ENCODE peak calls at places on chromosomes 16 and 17, in six cellular contexts. C, M, Q, P, G and N are unnamed samples.

GRCh38 chr16:28087140-28087660 is 23.7 kb upstream of the GSG1L start:
- ATAC-seq in P (peak), C (no peak), M (no peak), Q (no peak), G (peak), N (no peak)

GRCh38 chr17:49035470-49036269 is 38.5 kb downstream of the IGF2BP1 start:
- ATAC-seq in M (peak), P (peak), C (peak), G (peak), Q (peak), N (peak)

GRCh38 chr17:47620503-47621245 is 29.0 kb upstream of the KPNB1 start:
- ATAC-seq in C (no peak), M (no peak), P (peak), G (no peak), Q (no peak), N (no peak)

GRCh38 chr17:59093145-59093701 is 13.5 kb downstream of the TRIM37 start:
- ATAC-seq in M (no peak), G (peak), Q (peak), C (peak), P (no peak), N (peak)

GRCh38 chr17:64974750-64975317 is 55.6 kb upstream of the LRRC37A3 start:
- ATAC-seq in C (peak), P (peak), Q (no peak), G (peak), M (peak), N (no peak)

GRCh38 chr16:52953215-52953614 is 99.5 kb downstream of the CHD9NB start:
- ATAC-seq in G (no peak), C (no peak), P (no peak), Q (no peak), M (no peak), N (no peak)

GRCh38 chr17:5042152-5043022 is 7.2 kb upstream of the SLC52A1 start:
- ATAC-seq in G (no peak), P (no peak), C (peak), Q (no peak), M (no peak), N (no peak)

GRCh38 chr17:67030641-67031040 is 13.7 kb upstream of the CACNG1 start:
- ATAC-seq in P (no peak), Q (no peak), C (no peak), G (no peak), M (no peak), N (no peak)

GRCh38 chr17:73901661-73902415 is 257.6 kb upstream of the SDK2 start:
- ATAC-seq in M (no peak), P (no peak), Q (peak), G (no peak), C (peak), N (no peak)

GRCh38 chr17:81494984-81495383 is 17.6 kb downstream of the ACTG1 start:
- ATAC-seq in Q (no peak), G (no peak), M (peak), C (peak), P (peak), N (no peak)

GRCh38 chr17:79915850-79916430 is 76.7 kb upstream of the CBX4 start:
- ATAC-seq in C (peak), P (peak), Q (peak), M (peak), G (peak), N (no peak)

GRCh38 chr16:89907055-89907814 is 11.4 kb upstream of the MC1R start:
- ATAC-seq in P (no peak), M (no peak), Q (no peak), C (no peak), G (no peak), N (no peak)

GRCh38 chr16:30535777-30536190 is 1.1 kb upstream of the ZNF747 start:
- ATAC-seq in P (peak), M (peak), Q (peak), G (peak), C (peak), N (peak)

GRCh38 chr17:351875-352420 is 659 bp downstream of the RPH3AL start:
- ATAC-seq in C (no peak), G (peak), P (peak), Q (no peak), M (no peak), N (no peak)

GRCh38 chr17:351436-351713 is 1.2 kb downstream of the RPH3AL start:
- ATAC-seq in G (no peak), P (no peak), M (no peak), C (no peak), Q (no peak), N (no peak)

GRCh38 chr17:349666-350065 is 2.9 kb downstream of the RPH3AL start:
- ATAC-seq in P (no peak), C (no peak), G (no peak), M (no peak), Q (peak), N (no peak)

GRCh38 chr17:352421-353212 is at the start of gene RPH3AL:
- ATAC-seq in C (no peak), M (no peak), Q (peak), G (peak), P (peak), N (peak)

GRCh38 chr17:350706-351435 is 1.7 kb downstream of the RPH3AL start:
- ATAC-seq in G (peak), Q (peak), C (no peak), M (no peak), P (no peak), N (peak)
- TF ChIP-seq EP300 in G (no peak), Q (peak), C (no peak), M (no peak), P (no peak), N (no peak)

GRCh38 chr17:10042589-10043244 is 137.6 kb upstream of the RCVRN start:
- ATAC-seq in C (no peak), Q (peak), P (no peak), M (no peak), G (no peak), N (peak)

GRCh38 chr17:10046786-10047609 is 141.9 kb upstream of the RCVRN start:
- ATAC-seq in Q (no peak), C (no peak), G (no peak), P (no peak), M (peak), N (no peak)

GRCh38 chr17:10041916-10042588 is 137.0 kb upstream of the RCVRN start:
- ATAC-seq in M (peak), C (no peak), P (no peak), Q (peak), G (no peak), N (peak)

GRCh38 chr17:10048951-10049350 is 143.9 kb upstream of the RCVRN start:
- ATAC-seq in C (no peak), Q (no peak), P (no peak), M (no peak), G (no peak), N (peak)

DNA sequence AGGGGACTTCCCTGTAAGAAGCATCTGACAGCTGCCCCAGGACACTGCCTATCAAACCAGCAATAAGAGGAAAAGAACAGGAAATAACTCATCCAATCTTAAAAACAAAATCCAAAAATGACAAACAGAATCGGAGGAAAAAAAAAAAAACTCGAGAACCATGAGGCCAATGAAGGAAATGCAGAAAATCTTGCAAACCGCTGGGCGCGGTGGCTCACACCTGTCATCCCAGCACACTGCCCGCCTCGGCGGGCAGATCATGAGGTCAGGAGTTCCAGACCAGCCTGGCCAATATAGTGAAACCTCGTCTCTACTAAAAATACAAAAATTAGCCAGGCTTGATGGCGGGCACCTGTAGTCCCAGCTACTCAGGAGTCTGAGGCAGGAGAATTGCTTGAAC is 141.2 kb upstream of the RCVRN start:
- ATAC-seq in M (peak), P (no peak), G (no peak), Q (no peak), C (no peak), N (no peak)
- TF ChIP-seq EP300 in M (no peak), P (no peak), G (no peak), Q (no peak), C (no peak), N (no peak)

GRCh38 chr16:85459529-85460251 is 153.4 kb upstream of the GSE1 start:
- ATAC-seq in M (no peak), C (peak), Q (no peak), P (no peak), G (no peak), N (peak)
- TF ChIP-seq EP300 in M (no peak), C (peak), Q (peak), P (no peak), G (no peak), N (no peak)

GRCh38 chr17:57084802-57085447 is at the start of gene AKAP1:
- ATAC-seq in P (peak), M (peak), G (peak), Q (peak), C (peak), N (peak)
- TF ChIP-seq EP300 in P (no peak), M (no peak), G (no peak), Q (no peak), C (no peak), N (no peak)

GRCh38 chr16:67841198-67841815 is 813 bp upstream of the THAP11 start:
- ATAC-seq in Q (no peak), C (peak), G (peak), P (peak), M (no peak), N (no peak)

GRCh38 chr16:67843343-67843765 is 1.2 kb downstream of the THAP11 start:
- ATAC-seq in M (no peak), Q (no peak), G (no peak), C (no peak), P (no peak), N (no peak)

GRCh38 chr16:67842509-67843342 is 606 bp downstream of the THAP11 start:
- ATAC-seq in P (peak), C (no peak), Q (peak), G (peak), M (peak), N (peak)

GRCh38 chr16:67844441-67844840 is 2.3 kb upstream of the NUTF2 start:
- ATAC-seq in G (no peak), M (no peak), P (no peak), C (no peak), Q (no peak), N (no peak)

GRCh38 chr16:67841816-67842508 is at the start of gene THAP11:
- ATAC-seq in C (peak), P (peak), M (peak), G (peak), Q (peak), N (peak)
- TF ChIP-seq EP300 in C (no peak), P (no peak), M (no peak), G (no peak), Q (no peak), N (no peak)

DNA sequence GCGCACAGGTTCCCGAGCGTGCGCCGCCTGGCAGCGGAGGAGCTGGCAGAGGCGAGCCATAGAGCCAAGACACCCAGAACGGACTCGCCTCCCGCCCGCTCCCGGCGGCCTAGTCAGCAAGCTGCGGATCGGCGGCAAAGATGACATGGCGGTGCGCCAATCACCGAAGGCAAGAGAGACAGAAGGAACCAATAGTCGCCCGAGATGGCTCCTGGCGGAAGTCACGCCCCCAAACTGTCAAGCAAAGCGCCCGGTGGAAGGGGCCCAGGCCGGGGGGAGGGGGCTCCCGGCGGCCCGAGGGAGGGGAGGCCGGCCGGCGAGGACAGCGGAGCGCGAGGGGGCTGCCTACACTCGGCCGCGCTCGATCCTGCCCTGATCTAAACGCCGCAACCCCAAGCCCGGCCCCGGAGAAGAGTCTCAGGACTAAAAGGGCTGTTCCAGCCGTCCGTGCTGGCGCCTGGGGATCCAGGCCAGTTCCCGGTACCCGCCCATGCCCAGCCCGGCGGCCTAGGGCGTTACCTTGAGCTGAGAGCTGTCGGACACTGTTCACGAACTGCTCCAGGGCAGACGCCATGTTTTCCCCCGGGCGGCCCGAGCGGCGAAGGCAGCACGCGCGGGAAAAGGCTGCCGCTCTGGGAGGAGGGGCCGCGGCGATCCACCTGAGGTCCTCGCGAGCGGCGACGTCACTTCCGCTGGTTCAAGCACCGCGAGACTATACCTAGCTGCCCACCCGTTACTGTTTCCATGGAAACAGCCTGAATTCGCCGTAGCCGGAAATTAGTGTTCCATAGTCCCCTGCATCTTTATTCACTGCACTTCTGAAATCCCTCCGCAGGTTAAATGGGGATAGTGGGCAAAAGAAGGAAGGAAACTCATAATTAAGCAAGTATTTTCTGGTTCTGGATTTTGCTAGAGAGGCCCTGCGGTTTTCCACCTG is at the start of gene COPS3:
- ATAC-seq in G (peak), M (peak), Q (peak), P (peak), C (peak), N (peak)
- TF ChIP-seq EP300 in G (no peak), M (no peak), Q (no peak), P (peak), C (peak), N (no peak)